ENCODE peak calls at places on chromosomes 11 and 22, in seven cellular contexts. F is heart right ventricle; V is CD4-positive, alpha-beta T cell; O is prostate gland; I is cardiac muscle cell; Z is tibial artery; T is H9. C is an unnamed sample. For H3K27me3, the result is how much of the 10 kb centered on the place peaks cover.

GRCh38 chr11:11463397-11463796 is 110.3 kb upstream of the CSNK2A3 start:
- DNase-seq in O (no peak), V (no peak), I (no peak), T (no peak), Z (no peak), F (no peak), C (no peak)

GRCh38 chr22:24601217-24602104 is 1.5 kb upstream of the GGT1 start:
- DNase-seq in V (no peak), I (no peak), O (no peak), F (no peak), Z (no peak), T (no peak), C (no peak)

GRCh38 chr11:14242198-14242597 is 116.8 kb downstream of the RRAS2 start:
- DNase-seq in I (no peak), F (no peak), Z (no peak), V (no peak), T (no peak), O (no peak), C (no peak)

GRCh38 chr11:7595016-7595869 is 78.1 kb downstream of the CYB5R2 start:
- DNase-seq in F (no peak), Z (no peak), V (no peak), I (peak), T (peak), O (no peak), C (no peak)

GRCh38 chr11:106344392-106344791 is 266.9 kb downstream of the AASDHPPT start:
- DNase-seq in I (peak), F (no peak), T (no peak), Z (no peak), O (no peak), V (no peak), C (no peak)

GRCh38 chr22:27461470-27461869 is 340.1 kb downstream of the MN1 start:
- DNase-seq in T (peak), I (peak), Z (no peak), F (no peak), O (no peak), V (no peak), C (peak)

GRCh38 chr11:3191586-3192324 is 26.6 kb upstream of the OSBPL5 start:
- DNase-seq in O (no peak), V (no peak), F (no peak), Z (no peak), T (no peak), I (no peak), C (no peak)

GRCh38 chr11:14237333-14237988 is 121.5 kb downstream of the RRAS2 start:
- DNase-seq in I (no peak), T (no peak), Z (no peak), V (no peak), F (no peak), O (no peak), C (no peak)

GRCh38 chr11:117941163-117941707 is 12.0 kb upstream of the TMPRSS13 start:
- DNase-seq in I (no peak), F (no peak), T (no peak), O (no peak), Z (no peak), V (no peak), C (peak)

GRCh38 chr11:78195917-78196545 is 7.3 kb downstream of the USP35 start:
- DNase-seq in V (no peak), T (no peak), Z (no peak), F (no peak), O (no peak), I (peak), C (peak)

GRCh38 chr11:8263769-8264410 is at the start of gene LMO1:
- DNase-seq in V (peak), T (peak), F (peak), Z (peak), O (peak), I (peak), C (peak)

GRCh38 chr11:86355256-86355655 is 19.4 kb upstream of the CCDC81 start:
- DNase-seq in V (no peak), I (no peak), O (no peak), Z (no peak), T (no peak), F (no peak), C (no peak)

GRCh38 chr11:108624196-108624925 is 30.8 kb upstream of the EXPH5 start:
- DNase-seq in V (no peak), O (no peak), I (no peak), Z (no peak), F (no peak), T (no peak), C (no peak)

GRCh38 chr22:19213496-19214473 is 35.2 kb upstream of the SLC25A1 start:
- DNase-seq in O (no peak), Z (no peak), F (no peak), V (no peak), T (no peak), I (peak), C (no peak)

GRCh38 chr22:19876314-19876940 is 21.8 kb upstream of the GNB1L start:
- DNase-seq in I (no peak), O (no peak), V (no peak), Z (peak), F (no peak), T (no peak), C (peak)

GRCh38 chr11:123853038-123853437 is 32.4 kb downstream of the TMEM225 start:
- DNase-seq in Z (no peak), F (no peak), T (peak), I (no peak), O (no peak), V (no peak), C (no peak)

GRCh38 chr11:1732421-1733008 is 17.9 kb downstream of the IFITM10 start:
- DNase-seq in O (no peak), V (no peak), F (no peak), I (no peak), Z (no peak), T (no peak), C (no peak)
- H3K27me3 ChIP-seq in O (under half), V (under half), F (half or more), I (under half), Z (under half), T (under half), C (under half)

DNA sequence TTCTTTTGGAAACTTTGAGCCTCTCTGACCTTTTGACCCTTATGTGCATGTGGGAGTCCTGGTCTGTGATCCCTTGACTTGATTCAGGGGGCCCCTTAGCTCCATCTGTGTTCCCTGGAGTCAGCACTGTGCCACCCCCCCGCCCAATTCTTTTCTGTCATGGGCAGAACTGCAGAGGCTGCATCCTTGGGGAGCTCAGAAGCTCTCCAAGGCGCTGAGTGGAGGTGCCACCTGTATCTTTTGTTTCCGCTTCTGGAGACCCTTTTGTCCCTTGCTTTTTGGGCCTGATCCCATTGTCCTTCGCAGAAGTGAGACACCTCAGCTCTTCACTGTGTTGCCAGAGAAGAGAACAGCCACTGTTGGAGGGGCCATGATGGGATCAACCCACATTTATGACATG is 2.4 kb upstream of the PACS1 start:
- DNase-seq in Z (no peak), I (no peak), T (no peak), O (no peak), F (no peak), V (no peak), C (no peak)
- TF ChIP-seq CTCF in Z (no peak), I (no peak), T (no peak), O (no peak), F (no peak), V (no peak), C (no peak)

GRCh38 chr11:19447150-19447566 is 206.4 kb upstream of the E2F8 start:
- DNase-seq in Z (no peak), I (peak), T (no peak), O (no peak), V (no peak), F (no peak), C (no peak)
- H3K27me3 ChIP-seq in Z (under half), I (under half), T (under half), O (under half), V (under half), F (under half), C (under half)

DNA sequence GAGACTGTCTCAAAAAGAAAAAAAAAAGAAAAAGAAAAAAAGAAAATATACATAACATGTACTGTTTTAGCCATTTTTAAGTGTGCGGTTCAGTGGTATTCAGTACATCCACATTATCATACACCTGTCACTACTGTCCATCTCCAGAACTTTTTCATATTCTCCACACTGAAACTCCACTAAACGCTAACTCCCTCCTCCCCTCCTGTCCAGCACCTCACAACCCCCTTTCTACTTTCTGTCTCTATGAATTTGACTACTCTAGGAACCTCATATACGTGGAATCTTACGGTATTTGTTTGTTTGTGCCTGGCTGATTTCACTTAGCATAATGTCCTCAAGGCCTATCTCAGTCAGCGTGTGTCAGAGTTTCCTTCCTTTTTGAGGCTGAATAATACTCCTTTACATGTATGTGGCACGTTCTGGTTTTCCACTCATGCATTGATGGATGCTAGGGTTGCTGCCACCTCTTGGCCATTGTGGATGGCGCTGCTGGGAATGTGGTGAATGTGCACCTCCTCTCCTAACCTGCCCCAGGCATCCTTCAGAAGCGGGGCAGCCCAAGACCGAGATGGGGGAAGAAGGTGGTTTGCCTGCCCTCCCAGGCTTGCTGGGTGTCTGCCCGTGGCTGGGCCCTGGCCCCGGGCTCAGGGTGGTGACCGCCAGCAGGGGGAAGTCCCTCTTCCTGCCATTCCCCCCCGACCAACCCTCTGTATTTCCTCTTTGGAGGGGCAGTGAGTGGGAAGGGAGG is 60.5 kb downstream of the BCR start:
- DNase-seq in O (no peak), I (no peak), F (no peak), Z (no peak), T (peak), V (no peak), C (no peak)
- TF ChIP-seq CTCF in O (no peak), I (peak), F (peak), Z (no peak), T (peak), V (no peak), C (peak)

GRCh38 chr22:49147617-49148175 is 680.0 kb downstream of the BRD1 start:
- DNase-seq in I (no peak), F (no peak), V (no peak), T (no peak), Z (no peak), O (no peak), C (no peak)

GRCh38 chr22:49147171-49147570 is 680.5 kb downstream of the BRD1 start:
- DNase-seq in V (no peak), Z (no peak), I (no peak), F (no peak), T (no peak), O (no peak), C (no peak)

GRCh38 chr22:49148895-49149418 is 678.7 kb downstream of the BRD1 start:
- DNase-seq in V (no peak), T (no peak), F (no peak), O (no peak), Z (no peak), I (no peak), C (no peak)

GRCh38 chr22:49143812-49144211 is 683.9 kb downstream of the BRD1 start:
- DNase-seq in O (no peak), F (no peak), V (no peak), Z (no peak), I (no peak), T (no peak), C (no peak)

GRCh38 chr22:49146511-49146910 is 681.2 kb downstream of the BRD1 start:
- DNase-seq in V (no peak), T (no peak), F (no peak), O (no peak), I (no peak), Z (no peak), C (no peak)
- H3K27me3 ChIP-seq in V (under half), T (under half), F (under half), O (under half), I (under half), Z (under half), C (under half)

DNA sequence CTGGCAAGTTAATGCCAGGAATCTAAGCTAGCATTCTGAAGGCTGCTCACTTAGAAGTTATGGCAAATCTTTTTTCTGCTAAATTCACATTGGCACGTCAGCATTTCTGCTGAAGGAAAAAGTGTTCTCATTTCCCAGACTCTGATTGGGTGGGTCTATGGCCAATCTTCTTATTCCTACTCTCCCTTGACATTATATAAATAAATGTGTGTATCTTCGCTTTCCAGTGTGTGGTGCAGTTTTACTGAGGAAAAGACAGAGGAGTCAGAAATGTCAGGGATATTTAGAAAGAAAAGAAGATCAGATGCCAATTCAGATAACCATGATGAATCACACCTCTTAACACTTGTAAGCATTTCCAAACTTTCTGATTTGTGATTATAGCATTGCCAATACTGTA is 3.2 kb upstream of the BDNF start:
- DNase-seq in Z (no peak), I (peak), V (no peak), O (no peak), T (no peak), F (no peak), C (no peak)
- TF ChIP-seq CTCF in Z (no peak), I (no peak), V (no peak), O (no peak), T (no peak), F (no peak), C (peak)

C was measured in RWPE2.